ENCODE peak calls at places on chromosomes 11 and 22, in seven cellular contexts. One of them, this sample, is unnamed.

GRCh38 chr11:18452927-18453326 is 2.7 kb upstream of the LDHAL6A start:
- DNase-seq in GF-D8: no peak
- DNase-seq in iPS-NIHi11: no peak
- DNase-seq in tibial artery: no peak
- DNase-seq in WERI-Rb-1: no peak
- DNase-seq in activated CD4-positive, alpha-beta memory T cell treated with anti-CD3 and anti-CD28 coated beads, Interleukin-2, amount 10 ng/mL, durations not matched to agents 7 days and 5 days: no peak
- DNase-seq in fibroblast of pulmonary artery: no peak
- DNase-seq in this sample: no peak

GRCh38 chr11:61866231-61866957 is 25.0 kb downstream of the FADS3 start:
- DNase-seq in GF-D8: no peak
- DNase-seq in iPS-NIHi11: no peak
- DNase-seq in tibial artery: no peak
- DNase-seq in WERI-Rb-1: no peak
- DNase-seq in activated CD4-positive, alpha-beta memory T cell treated with anti-CD3 and anti-CD28 coated beads, Interleukin-2, amount 10 ng/mL, durations not matched to agents 7 days and 5 days: no peak
- DNase-seq in fibroblast of pulmonary artery: no peak
- DNase-seq in this sample: no peak

GRCh38 chr11:65833297-65834030 is at the start of gene SNX32:
- DNase-seq in GF-D8: peak
- DNase-seq in iPS-NIHi11: peak
- DNase-seq in tibial artery: peak
- DNase-seq in WERI-Rb-1: peak
- DNase-seq in activated CD4-positive, alpha-beta memory T cell treated with anti-CD3 and anti-CD28 coated beads, Interleukin-2, amount 10 ng/mL, durations not matched to agents 7 days and 5 days: peak
- DNase-seq in fibroblast of pulmonary artery: peak
- DNase-seq in this sample: no peak

GRCh38 chr11:94706211-94706610 is 61.9 kb upstream of the AMOTL1 start:
- DNase-seq in GF-D8: no peak
- DNase-seq in iPS-NIHi11: no peak
- DNase-seq in tibial artery: no peak
- DNase-seq in WERI-Rb-1: no peak
- DNase-seq in activated CD4-positive, alpha-beta memory T cell treated with anti-CD3 and anti-CD28 coated beads, Interleukin-2, amount 10 ng/mL, durations not matched to agents 7 days and 5 days: no peak
- DNase-seq in fibroblast of pulmonary artery: no peak
- DNase-seq in this sample: no peak

GRCh38 chr11:76721755-76722677 is 51.5 kb upstream of the LRRC32 start:
- DNase-seq in GF-D8: peak
- DNase-seq in iPS-NIHi11: peak
- DNase-seq in tibial artery: peak
- DNase-seq in WERI-Rb-1: peak
- DNase-seq in activated CD4-positive, alpha-beta memory T cell treated with anti-CD3 and anti-CD28 coated beads, Interleukin-2, amount 10 ng/mL, durations not matched to agents 7 days and 5 days: peak
- DNase-seq in fibroblast of pulmonary artery: peak
- DNase-seq in this sample: peak

GRCh38 chr11:134532176-134532920 is 120.3 kb upstream of the B3GAT1 start:
- DNase-seq in GF-D8: no peak
- DNase-seq in iPS-NIHi11: no peak
- DNase-seq in tibial artery: peak
- DNase-seq in WERI-Rb-1: peak
- DNase-seq in activated CD4-positive, alpha-beta memory T cell treated with anti-CD3 and anti-CD28 coated beads, Interleukin-2, amount 10 ng/mL, durations not matched to agents 7 days and 5 days: peak
- DNase-seq in fibroblast of pulmonary artery: no peak
- DNase-seq in this sample: no peak

GRCh38 chr11:43644626-43645299 is 35.8 kb upstream of the HSD17B12 start:
- DNase-seq in GF-D8: no peak
- DNase-seq in iPS-NIHi11: no peak
- DNase-seq in tibial artery: no peak
- DNase-seq in WERI-Rb-1: no peak
- DNase-seq in activated CD4-positive, alpha-beta memory T cell treated with anti-CD3 and anti-CD28 coated beads, Interleukin-2, amount 10 ng/mL, durations not matched to agents 7 days and 5 days: no peak
- DNase-seq in fibroblast of pulmonary artery: peak
- DNase-seq in this sample: no peak

GRCh38 chr22:44495629-44496028 is 2.4 kb downstream of the RTL6 start:
- DNase-seq in GF-D8: no peak
- DNase-seq in iPS-NIHi11: no peak
- DNase-seq in tibial artery: no peak
- DNase-seq in WERI-Rb-1: no peak
- DNase-seq in activated CD4-positive, alpha-beta memory T cell treated with anti-CD3 and anti-CD28 coated beads, Interleukin-2, amount 10 ng/mL, durations not matched to agents 7 days and 5 days: no peak
- DNase-seq in fibroblast of pulmonary artery: no peak
- DNase-seq in this sample: no peak

GRCh38 chr11:79600747-79601146 is 159.9 kb upstream of the TENM4 start:
- DNase-seq in GF-D8: no peak
- DNase-seq in iPS-NIHi11: no peak
- DNase-seq in tibial artery: no peak
- DNase-seq in WERI-Rb-1: no peak
- DNase-seq in activated CD4-positive, alpha-beta memory T cell treated with anti-CD3 and anti-CD28 coated beads, Interleukin-2, amount 10 ng/mL, durations not matched to agents 7 days and 5 days: no peak
- DNase-seq in fibroblast of pulmonary artery: no peak
- DNase-seq in this sample: no peak

GRCh38 chr11:7501251-7501650 is 12.5 kb upstream of the PPFIBP2 start:
- DNase-seq in GF-D8: no peak
- DNase-seq in iPS-NIHi11: no peak
- DNase-seq in tibial artery: no peak
- DNase-seq in WERI-Rb-1: no peak
- DNase-seq in activated CD4-positive, alpha-beta memory T cell treated with anti-CD3 and anti-CD28 coated beads, Interleukin-2, amount 10 ng/mL, durations not matched to agents 7 days and 5 days: no peak
- DNase-seq in fibroblast of pulmonary artery: no peak
- DNase-seq in this sample: no peak

GRCh38 chr11:19301336-19301735 is 60.6 kb upstream of the E2F8 start:
- DNase-seq in GF-D8: no peak
- DNase-seq in iPS-NIHi11: no peak
- DNase-seq in tibial artery: no peak
- DNase-seq in WERI-Rb-1: no peak
- DNase-seq in activated CD4-positive, alpha-beta memory T cell treated with anti-CD3 and anti-CD28 coated beads, Interleukin-2, amount 10 ng/mL, durations not matched to agents 7 days and 5 days: no peak
- DNase-seq in fibroblast of pulmonary artery: no peak
- DNase-seq in this sample: no peak

GRCh38 chr22:30023099-30023498 is 57.2 kb upstream of the HORMAD2 start:
- DNase-seq in GF-D8: no peak
- DNase-seq in iPS-NIHi11: no peak
- DNase-seq in tibial artery: no peak
- DNase-seq in WERI-Rb-1: no peak
- DNase-seq in activated CD4-positive, alpha-beta memory T cell treated with anti-CD3 and anti-CD28 coated beads, Interleukin-2, amount 10 ng/mL, durations not matched to agents 7 days and 5 days: no peak
- DNase-seq in fibroblast of pulmonary artery: no peak
- DNase-seq in this sample: no peak

GRCh38 chr11:16817321-16817720 is 78.9 kb downstream of the C11orf58 start:
- DNase-seq in GF-D8: no peak
- DNase-seq in iPS-NIHi11: no peak
- DNase-seq in tibial artery: peak
- DNase-seq in WERI-Rb-1: no peak
- DNase-seq in activated CD4-positive, alpha-beta memory T cell treated with anti-CD3 and anti-CD28 coated beads, Interleukin-2, amount 10 ng/mL, durations not matched to agents 7 days and 5 days: no peak
- DNase-seq in fibroblast of pulmonary artery: no peak
- DNase-seq in this sample: no peak

GRCh38 chr22:45895436-45896152 is 81.4 kb downstream of the WNT7B start:
- DNase-seq in GF-D8: no peak
- DNase-seq in iPS-NIHi11: no peak
- DNase-seq in tibial artery: no peak
- DNase-seq in WERI-Rb-1: no peak
- DNase-seq in activated CD4-positive, alpha-beta memory T cell treated with anti-CD3 and anti-CD28 coated beads, Interleukin-2, amount 10 ng/mL, durations not matched to agents 7 days and 5 days: no peak
- DNase-seq in fibroblast of pulmonary artery: no peak
- DNase-seq in this sample: no peak

GRCh38 chr22:25318081-25318823 is 98.8 kb downstream of the CRYBB2 start:
- DNase-seq in GF-D8: no peak
- DNase-seq in iPS-NIHi11: no peak
- DNase-seq in tibial artery: no peak
- DNase-seq in WERI-Rb-1: no peak
- DNase-seq in activated CD4-positive, alpha-beta memory T cell treated with anti-CD3 and anti-CD28 coated beads, Interleukin-2, amount 10 ng/mL, durations not matched to agents 7 days and 5 days: no peak
- DNase-seq in fibroblast of pulmonary artery: no peak
- DNase-seq in this sample: no peak

GRCh38 chr11:75152090-75152489 is 1.2 kb downstream of the SLCO2B1 start:
- DNase-seq in GF-D8: no peak
- DNase-seq in iPS-NIHi11: no peak
- DNase-seq in tibial artery: no peak
- DNase-seq in WERI-Rb-1: no peak
- DNase-seq in activated CD4-positive, alpha-beta memory T cell treated with anti-CD3 and anti-CD28 coated beads, Interleukin-2, amount 10 ng/mL, durations not matched to agents 7 days and 5 days: no peak
- DNase-seq in fibroblast of pulmonary artery: no peak
- DNase-seq in this sample: no peak

This sample was measured in ACHN.